ENCODE peak calls at places on chromosomes 16 and 17, in six cellular contexts. G is RWPE2, H is GM23248, Z is hepatocyte, U is heart left ventricle, A is tibial nerve. J is an unnamed sample. For H3K4me1, the result is how much of the 10 kb centered on the place peaks cover.

GRCh38 chr16:83838151-83838550 is 30.4 kb downstream of the HSBP1 start:
- DNase-seq in Z (no peak), H (no peak), G (no peak), A (no peak), U (no peak), J (no peak)

GRCh38 chr17:40901981-40902862 is 17.2 kb upstream of the KRT20 start:
- DNase-seq in A (no peak), H (peak), Z (peak), G (peak), U (no peak), J (no peak)

GRCh38 chr16:28104404-28104803 is 40.9 kb upstream of the GSG1L start:
- DNase-seq in U (no peak), H (no peak), A (no peak), G (no peak), Z (no peak), J (no peak)

GRCh38 chr17:1752425-1752941 is 9.4 kb upstream of the SERPINF1 start:
- DNase-seq in U (no peak), A (no peak), G (peak), H (peak), Z (no peak), J (no peak)

GRCh38 chr17:78745407-78746088 is 36.5 kb downstream of the CYTH1 start:
- DNase-seq in H (peak), U (no peak), Z (peak), A (peak), G (no peak), J (no peak)

GRCh38 chr16:10806698-10807097 is 11.9 kb downstream of the TVP23A start:
- DNase-seq in Z (no peak), H (no peak), A (no peak), U (no peak), G (no peak), J (no peak)

GRCh38 chr16:89598199-89598598 is 15.2 kb upstream of the DPEP1 start:
- DNase-seq in Z (no peak), H (peak), G (no peak), U (no peak), A (no peak), J (no peak)

GRCh38 chr17:7557825-7558543 is 566 bp upstream of the TNFSF13 start:
- DNase-seq in Z (peak), A (peak), H (peak), G (no peak), U (peak), J (peak)

GRCh38 chr17:17767096-17767470 is 69.7 kb downstream of the SREBF1 start:
- DNase-seq in Z (no peak), H (peak), U (no peak), G (no peak), A (no peak), J (no peak)

GRCh38 chr16:82181456-82182185 is 11.6 kb upstream of the MPHOSPH6 start:
- DNase-seq in A (no peak), U (no peak), G (no peak), Z (no peak), H (no peak), J (no peak)

GRCh38 chr17:8315740-8316217 is 5.7 kb downstream of the ARHGEF15 start:
- DNase-seq in A (no peak), G (no peak), H (no peak), U (no peak), Z (peak), J (no peak)

GRCh38 chr16:14364386-14365199 is 265.5 kb downstream of the PARN start:
- DNase-seq in U (no peak), G (peak), H (peak), A (no peak), Z (peak), J (no peak)

GRCh38 chr17:47635734-47636133 is 14.0 kb upstream of the KPNB1 start:
- DNase-seq in H (no peak), A (no peak), G (no peak), Z (no peak), U (no peak), J (no peak)

GRCh38 chr17:62064029-62064790 is 868 bp downstream of the MED13 start:
- DNase-seq in U (no peak), A (no peak), Z (no peak), G (no peak), H (peak), J (no peak)

GRCh38 chr17:44602390-44602789 is 45.1 kb downstream of the FZD2 start:
- DNase-seq in G (no peak), H (no peak), Z (no peak), U (no peak), A (no peak), J (no peak)

GRCh38 chr16:24731722-24732419 is 2.4 kb downstream of the TNRC6A start:
- DNase-seq in Z (no peak), U (peak), H (no peak), A (no peak), G (no peak), J (peak)
- H3K4me1 ChIP-seq in Z (under half), U (under half), H (under half), A (half or more), G (under half), J (half or more)

GRCh38 chr16:48607056-48607825 is 2.7 kb downstream of the N4BP1 start:
- DNase-seq in Z (peak), H (peak), G (peak), A (no peak), U (no peak), J (no peak)
- H3K4me3 ChIP-seq in Z (peak), H (peak), G (peak), A (no peak), U (no peak), J (peak)

GRCh38 chr17:27572665-27573064 is 58.3 kb upstream of the LGALS9 start:
- DNase-seq in Z (no peak), U (no peak), A (no peak), H (peak), G (no peak), J (peak)
- H3K27ac ChIP-seq in Z (no peak), U (no peak), A (no peak), H (no peak), G (no peak), J (peak)

DNA sequence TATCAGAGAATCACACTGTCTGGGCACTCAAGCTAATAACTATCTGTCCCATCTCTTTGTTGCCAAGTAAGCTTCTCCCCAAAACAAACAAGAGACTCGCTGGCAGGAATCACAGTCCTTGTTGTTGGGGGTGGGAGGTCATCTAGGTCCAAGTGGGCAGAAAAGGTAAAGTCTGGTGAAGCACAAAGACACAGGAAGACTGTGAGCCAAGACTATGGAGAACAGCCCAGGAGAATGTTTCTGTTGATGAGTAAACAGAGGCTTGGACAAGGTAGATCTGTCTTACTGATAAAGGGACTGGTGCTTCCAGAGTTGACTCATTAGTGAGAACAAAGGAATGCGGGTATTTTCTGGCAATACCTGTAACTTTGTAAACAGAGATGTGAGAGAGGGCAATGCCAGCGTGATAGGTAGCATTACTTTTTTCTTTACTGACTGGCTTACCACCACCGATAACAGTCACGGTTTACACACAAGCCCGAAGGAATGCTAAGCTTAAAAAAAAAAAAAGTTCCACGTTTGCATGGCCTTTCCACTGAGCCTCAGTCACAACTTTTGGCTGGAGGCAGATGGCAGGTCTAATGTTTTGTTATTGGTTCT is 11.5 kb upstream of the MMD start:
- DNase-seq in U (no peak), H (peak), G (no peak), A (no peak), Z (peak), J (no peak)
- H3K4me1 ChIP-seq in U (under half), H (under half), G (under half), A (under half), Z (under half), J (under half)

GRCh38 chr16:2879854-2880508 is 3.0 kb upstream of the FLYWCH2 start:
- DNase-seq in Z (no peak), U (no peak), A (no peak), G (no peak), H (no peak), J (no peak)

GRCh38 chr16:2882460-2883026 is 472 bp upstream of the FLYWCH2 start:
- DNase-seq in A (peak), G (peak), Z (peak), U (peak), H (peak), J (peak)

GRCh38 chr16:2883027-2883846 is at the start of gene FLYWCH2:
- DNase-seq in U (peak), G (peak), A (peak), H (peak), Z (peak), J (peak)

GRCh38 chr16:2884041-2884451 is 1.0 kb downstream of the FLYWCH2 start:
- DNase-seq in Z (no peak), A (no peak), H (peak), G (no peak), U (no peak), J (no peak)
- H3K4me3 ChIP-seq in Z (peak), A (peak), H (peak), G (peak), U (peak), J (peak)

DNA sequence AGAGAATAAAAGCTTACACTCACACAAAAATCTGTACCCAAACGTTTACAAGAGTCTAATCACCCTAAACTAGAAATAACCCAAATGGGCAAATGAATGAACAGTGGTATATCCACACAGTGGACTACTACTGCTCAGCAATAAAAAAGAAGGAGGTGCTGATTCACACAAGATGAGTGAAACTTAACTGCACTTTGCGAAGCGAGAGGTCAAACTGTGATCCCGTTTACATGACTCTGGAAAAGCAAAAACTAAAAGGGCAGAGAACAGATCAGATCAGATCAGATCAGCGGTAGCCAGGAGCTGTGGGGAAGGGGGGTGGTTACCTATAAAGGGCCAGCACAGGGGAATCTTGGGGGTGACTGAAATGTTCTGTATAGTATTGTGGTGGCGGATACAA is 113.4 kb downstream of the TRIM37 start:
- DNase-seq in U (no peak), G (no peak), Z (peak), A (no peak), H (no peak), J (no peak)
- H3K27ac ChIP-seq in U (no peak), G (no peak), Z (peak), A (peak), H (peak), J (no peak)

GRCh38 chr16:17301593-17302135 is 169.1 kb downstream of the XYLT1 start:
- DNase-seq in H (no peak), A (no peak), U (no peak), G (no peak), Z (no peak), J (no peak)
- H3K4me1 ChIP-seq in H (under half), A (half or more), U (under half), G (under half), Z (under half), J (under half)